ENCODE peak calls at places on chromosomes 4 and X, in five cellular contexts. One of them, this sample, is unnamed.
A peak's percentile ranks its signal among the peaks of the same experiment; 100 is the strongest.

GRCh38 chrX:97629597-97629985 is 745.9 kb downstream of the RPA4 start:
- DNase-seq in heart left ventricle: no peak
- DNase-seq in GM23338: no peak
- DNase-seq in thyroid gland: no peak
- DNase-seq in testis: no peak
- DNase-seq in this sample: no peak

GRCh38 chr4:151555151-151555945 is 146.4 kb downstream of the FHIP1A start:
- DNase-seq in heart left ventricle: no peak
- DNase-seq in GM23338: no peak
- DNase-seq in thyroid gland: no peak
- DNase-seq in testis: no peak
- DNase-seq in this sample: no peak

GRCh38 chrX:103716967-103717366 is 6.3 kb downstream of the TMEM31 start:
- DNase-seq in heart left ventricle: no peak
- DNase-seq in GM23338: no peak
- DNase-seq in thyroid gland: no peak
- DNase-seq in testis: no peak
- DNase-seq in this sample: no peak

GRCh38 chrX:20664774-20665173 is 398.1 kb upstream of the RPS6KA3 start:
- DNase-seq in heart left ventricle: no peak
- DNase-seq in GM23338: peak; percentile 70
- DNase-seq in thyroid gland: no peak
- DNase-seq in testis: no peak
- DNase-seq in this sample: no peak

GRCh38 chr4:176611351-176611750 is 181.4 kb downstream of the VEGFC start:
- DNase-seq in heart left ventricle: no peak
- DNase-seq in GM23338: no peak
- DNase-seq in thyroid gland: no peak
- DNase-seq in testis: no peak
- DNase-seq in this sample: no peak

GRCh38 chr4:185112104-185112503 is 31.0 kb upstream of the SLC25A4 start:
- DNase-seq in heart left ventricle: peak; percentile 62
- DNase-seq in GM23338: no peak
- DNase-seq in thyroid gland: peak; percentile 37
- DNase-seq in testis: peak; percentile 53
- DNase-seq in this sample: peak; percentile 45

GRCh38 chr4:1201851-1202525 is 29.6 kb upstream of the SPON2 start:
- DNase-seq in heart left ventricle: peak; percentile 44
- DNase-seq in GM23338: no peak
- DNase-seq in thyroid gland: peak; percentile 33
- DNase-seq in testis: peak; percentile 56
- DNase-seq in this sample: no peak

GRCh38 chr4:81723927-81724587 is 252.3 kb upstream of the RASGEF1B start:
- DNase-seq in heart left ventricle: no peak
- DNase-seq in GM23338: no peak
- DNase-seq in thyroid gland: peak; percentile 22
- DNase-seq in testis: peak; percentile 23
- DNase-seq in this sample: no peak

GRCh38 chr4:7777871-7778523 is 161.7 kb downstream of the AFAP1 start:
- DNase-seq in heart left ventricle: no peak
- DNase-seq in GM23338: no peak
- DNase-seq in thyroid gland: no peak
- DNase-seq in testis: no peak
- DNase-seq in this sample: no peak

GRCh38 chrX:5086388-5086787 is 1142.3 kb downstream of the NLGN4X start:
- DNase-seq in heart left ventricle: no peak
- DNase-seq in GM23338: no peak
- DNase-seq in thyroid gland: no peak
- DNase-seq in testis: no peak
- DNase-seq in this sample: no peak
- TF ChIP-seq CTCF in heart left ventricle: no peak
- TF ChIP-seq CTCF in GM23338: no peak
- TF ChIP-seq CTCF in thyroid gland: no peak
- TF ChIP-seq CTCF in testis: no peak
- TF ChIP-seq CTCF in this sample: no peak

DNA sequence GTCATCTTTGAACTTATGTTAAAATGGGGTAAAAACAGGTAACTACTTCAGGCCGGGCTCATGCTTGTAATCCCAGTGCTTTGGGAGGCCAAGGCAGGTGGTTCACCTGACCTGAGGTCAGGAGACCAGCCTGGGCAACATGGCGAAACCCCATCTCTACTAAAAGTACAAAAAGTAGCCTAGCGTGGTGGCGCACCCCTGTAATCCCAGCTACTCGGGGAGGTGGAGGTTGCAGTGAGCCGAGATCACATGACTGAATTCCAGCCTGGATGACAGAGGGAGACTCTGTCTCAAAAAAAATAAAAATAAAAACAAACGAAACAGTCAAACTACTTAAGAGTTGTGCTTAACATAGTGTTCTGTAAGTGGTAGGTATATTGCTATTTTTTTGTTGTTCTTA is 2.5 kb downstream of the DDX3X start:
- DNase-seq in heart left ventricle: no peak
- DNase-seq in GM23338: no peak
- DNase-seq in thyroid gland: no peak
- DNase-seq in testis: no peak
- DNase-seq in this sample: no peak
- H3K27ac ChIP-seq in heart left ventricle: no peak overlapping the region
- H3K27ac ChIP-seq in GM23338: no peak overlapping the region
- H3K27ac ChIP-seq in thyroid gland: peak overlapping the region; percentile 100
- H3K27ac ChIP-seq in testis: no peak overlapping the region
- H3K27ac ChIP-seq in this sample: peak overlapping the region; percentile 99

GRCh38 chr4:145482209-145483021 is 762 bp downstream of the SMAD1 start:
- DNase-seq in heart left ventricle: peak; percentile 40
- DNase-seq in GM23338: peak; percentile 77
- DNase-seq in thyroid gland: peak; percentile 59
- DNase-seq in testis: peak; percentile 54
- DNase-seq in this sample: no peak
- H3K36me3 ChIP-seq in heart left ventricle: no peaks in the 10 kb centered on the region
- H3K36me3 ChIP-seq in GM23338: no peaks in the 10 kb centered on the region
- H3K36me3 ChIP-seq in thyroid gland: no peaks in the 10 kb centered on the region
- H3K36me3 ChIP-seq in testis: no peaks in the 10 kb centered on the region
- H3K36me3 ChIP-seq in this sample: no peaks in the 10 kb centered on the region

DNA sequence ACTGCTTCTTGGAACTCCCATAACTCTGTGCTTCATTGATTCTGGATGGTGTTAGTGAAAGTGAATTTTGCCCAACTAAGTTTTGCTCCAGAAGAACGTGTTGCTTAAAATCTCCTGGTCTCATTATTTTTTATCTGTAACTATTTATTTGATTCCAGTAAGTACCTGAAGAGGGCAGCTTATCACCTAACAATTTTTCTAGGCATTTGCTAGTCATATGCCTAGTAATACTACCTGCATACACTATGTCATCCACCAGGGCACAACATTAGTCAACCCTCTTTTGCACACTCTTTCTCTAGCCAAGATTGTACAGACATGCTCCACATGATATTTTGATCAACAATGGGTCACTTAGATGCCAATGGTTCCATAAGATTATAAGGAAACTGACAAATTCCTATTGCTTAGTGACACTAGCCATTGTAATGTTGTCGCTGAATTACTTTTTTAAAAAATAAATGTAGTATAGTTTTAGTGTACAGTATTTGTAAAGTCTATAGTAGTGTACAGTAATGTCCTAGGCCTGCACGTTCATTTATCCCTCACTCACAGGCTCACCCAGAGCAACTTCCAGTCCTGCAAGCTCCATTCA is 499.9 kb upstream of the AADAT start:
- DNase-seq in heart left ventricle: no peak
- DNase-seq in GM23338: peak; percentile 63
- DNase-seq in thyroid gland: no peak
- DNase-seq in testis: no peak
- DNase-seq in this sample: no peak
- TF ChIP-seq CTCF in heart left ventricle: no peak
- TF ChIP-seq CTCF in GM23338: peak; percentile 58
- TF ChIP-seq CTCF in thyroid gland: peak; percentile 27
- TF ChIP-seq CTCF in testis: peak; percentile 24
- TF ChIP-seq CTCF in this sample: peak; percentile 42

GRCh38 chr4:56786955-56787354 is 34.5 kb downstream of the SPINK2 start:
- DNase-seq in heart left ventricle: peak; percentile 64
- DNase-seq in GM23338: peak; percentile 16
- DNase-seq in thyroid gland: no peak
- DNase-seq in testis: peak; percentile 67
- DNase-seq in this sample: no peak

GRCh38 chr4:56787380-56787779 is 34.1 kb downstream of the SPINK2 start:
- DNase-seq in heart left ventricle: no peak
- DNase-seq in GM23338: peak; percentile 28
- DNase-seq in thyroid gland: no peak
- DNase-seq in testis: peak; percentile 40
- DNase-seq in this sample: no peak

GRCh38 chr4:56782019-56782418 is 39.5 kb downstream of the SPINK2 start:
- DNase-seq in heart left ventricle: no peak
- DNase-seq in GM23338: no peak
- DNase-seq in thyroid gland: no peak
- DNase-seq in testis: no peak
- DNase-seq in this sample: no peak

GRCh38 chr4:56788081-56788480 is 33.4 kb downstream of the SPINK2 start:
- DNase-seq in heart left ventricle: no peak
- DNase-seq in GM23338: no peak
- DNase-seq in thyroid gland: no peak
- DNase-seq in testis: no peak
- DNase-seq in this sample: no peak

GRCh38 chr4:56783986-56784385 is 37.5 kb downstream of the SPINK2 start:
- DNase-seq in heart left ventricle: no peak
- DNase-seq in GM23338: no peak
- DNase-seq in thyroid gland: no peak
- DNase-seq in testis: no peak
- DNase-seq in this sample: no peak
- H3K27ac ChIP-seq in heart left ventricle: no peak overlapping the region
- H3K27ac ChIP-seq in GM23338: no peak overlapping the region
- H3K27ac ChIP-seq in thyroid gland: no peak overlapping the region
- H3K27ac ChIP-seq in testis: no peak overlapping the region
- H3K27ac ChIP-seq in this sample: no peak overlapping the region

DNA sequence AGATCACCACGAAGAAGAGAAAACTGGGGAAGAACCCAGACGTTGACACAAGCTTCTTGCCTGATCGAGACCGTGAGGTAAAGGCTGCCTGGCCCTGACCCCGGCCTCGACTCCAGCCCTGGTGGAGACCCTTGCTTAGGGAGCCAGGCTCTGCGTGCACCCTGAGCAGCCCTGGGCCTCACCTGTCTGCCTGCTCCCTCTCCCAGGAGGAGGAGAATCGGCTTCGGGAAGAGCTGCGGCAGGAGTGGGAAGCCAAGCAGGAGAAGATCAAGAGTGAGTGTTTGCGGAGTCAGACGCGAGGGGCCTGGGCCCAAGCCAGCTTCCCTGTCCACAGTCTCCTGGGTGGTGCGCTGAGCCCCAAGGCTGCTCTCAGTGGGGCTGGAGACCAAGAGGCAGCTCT is 4.5 kb downstream of the FAM50A start:
- DNase-seq in heart left ventricle: no peak
- DNase-seq in GM23338: no peak
- DNase-seq in thyroid gland: no peak
- DNase-seq in testis: no peak
- DNase-seq in this sample: no peak
- H3K36me3 ChIP-seq in heart left ventricle: peaks cover 25% of the 10 kb centered on the region
- H3K36me3 ChIP-seq in GM23338: no peaks in the 10 kb centered on the region
- H3K36me3 ChIP-seq in thyroid gland: peaks cover 7% of the 10 kb centered on the region
- H3K36me3 ChIP-seq in testis: no peaks in the 10 kb centered on the region
- H3K36me3 ChIP-seq in this sample: peaks cover 18% of the 10 kb centered on the region

GRCh38 chr4:40736910-40737309 is 12.8 kb upstream of the NSUN7 start:
- DNase-seq in heart left ventricle: no peak
- DNase-seq in GM23338: peak; percentile 41
- DNase-seq in thyroid gland: no peak
- DNase-seq in testis: no peak
- DNase-seq in this sample: no peak
- TF ChIP-seq CTCF in heart left ventricle: peak; percentile 18
- TF ChIP-seq CTCF in GM23338: peak; percentile 61
- TF ChIP-seq CTCF in thyroid gland: peak; percentile 57
- TF ChIP-seq CTCF in testis: peak; percentile 15
- TF ChIP-seq CTCF in this sample: no peak

GRCh38 chr4:22488136-22488535 is 27.7 kb downstream of the ADGRA3 start:
- DNase-seq in heart left ventricle: no peak
- DNase-seq in GM23338: no peak
- DNase-seq in thyroid gland: no peak
- DNase-seq in testis: no peak
- DNase-seq in this sample: no peak

GRCh38 chr4:22492987-22493386 is 22.9 kb downstream of the ADGRA3 start:
- DNase-seq in heart left ventricle: no peak
- DNase-seq in GM23338: no peak
- DNase-seq in thyroid gland: no peak
- DNase-seq in testis: no peak
- DNase-seq in this sample: no peak

GRCh38 chr4:22490718-22491330 is 25.0 kb downstream of the ADGRA3 start:
- DNase-seq in heart left ventricle: no peak
- DNase-seq in GM23338: no peak
- DNase-seq in thyroid gland: no peak
- DNase-seq in testis: no peak
- DNase-seq in this sample: no peak

GRCh38 chr4:22493523-22493922 is 22.3 kb downstream of the ADGRA3 start:
- DNase-seq in heart left ventricle: no peak
- DNase-seq in GM23338: no peak
- DNase-seq in thyroid gland: no peak
- DNase-seq in testis: no peak
- DNase-seq in this sample: no peak

GRCh38 chr4:22491939-22492338 is 23.9 kb downstream of the ADGRA3 start:
- DNase-seq in heart left ventricle: no peak
- DNase-seq in GM23338: peak; percentile 48
- DNase-seq in thyroid gland: no peak
- DNase-seq in testis: no peak
- DNase-seq in this sample: no peak
- H3K27ac ChIP-seq in heart left ventricle: no peak overlapping the region
- H3K27ac ChIP-seq in GM23338: no peak overlapping the region
- H3K27ac ChIP-seq in thyroid gland: no peak overlapping the region
- H3K27ac ChIP-seq in testis: no peak overlapping the region
- H3K27ac ChIP-seq in this sample: no peak overlapping the region